ENCODE peak calls at places on chromosome 15, in seven cellular contexts. H is B cell, R is dorsolateral prefrontal cortex, A is BE2C, U is GM13977, D is GM12865, L is ovary. O is an unnamed sample.

GRCh38 chr15:51195459-51195858 is 100.8 kb upstream of the TNFAIP8L3 start:
- DNase-seq in H (no peak), R (no peak), A (no peak), U (no peak), D (no peak), L (no peak), O (no peak)

GRCh38 chr15:25635190-25635589 is 196.4 kb upstream of the UBE3A start:
- DNase-seq in H (no peak), R (no peak), A (no peak), U (no peak), D (no peak), L (no peak), O (no peak)

GRCh38 chr15:101434032-101434920 is 55.2 kb downstream of the PCSK6 start:
- DNase-seq in H (no peak), R (no peak), A (no peak), U (no peak), D (no peak), L (no peak), O (no peak)

GRCh38 chr15:34999906-35000305 is 11.8 kb upstream of the ZNF770 start:
- DNase-seq in H (no peak), R (no peak), A (no peak), U (no peak), D (no peak), L (no peak), O (no peak)

GRCh38 chr15:29788433-29789034 is 33.7 kb downstream of the TJP1 start:
- DNase-seq in H (no peak), R (no peak), A (no peak), U (no peak), D (no peak), L (no peak), O (no peak)

GRCh38 chr15:37362414-37362813 is 262.1 kb upstream of the MEIS2 start:
- DNase-seq in H (no peak), R (no peak), A (no peak), U (no peak), D (no peak), L (no peak), O (no peak)

GRCh38 chr15:51678081-51678480 is 3.2 kb upstream of the SCG3 start:
- DNase-seq in H (no peak), R (no peak), A (no peak), U (no peak), D (no peak), L (no peak), O (no peak)

GRCh38 chr15:100111103-100112060 is 230.4 kb downstream of the ADAMTS17 start:
- DNase-seq in H (no peak), R (peak; percentile 29), A (peak; percentile 67), U (no peak), D (no peak), L (no peak), O (no peak)

GRCh38 chr15:90893175-90894090 is 9.1 kb downstream of the FES start:
- DNase-seq in H (no peak), R (no peak), A (peak; percentile 80), U (no peak), D (no peak), L (no peak), O (no peak)

GRCh38 chr15:70976856-70977255 is 84.2 kb downstream of the LRRC49 start:
- DNase-seq in H (no peak), R (no peak), A (no peak), U (no peak), D (no peak), L (no peak), O (no peak)

GRCh38 chr15:70974004-70974832 is 81.6 kb downstream of the LRRC49 start:
- DNase-seq in H (no peak), R (no peak), A (no peak), U (no peak), D (peak; percentile 49), L (no peak), O (no peak)
- TF ChIP-seq CTCF in H (no peak), R (peak; percentile 55), A (peak; percentile 38), U (peak; percentile 28), D (peak; percentile 22), L (no peak), O (peak; percentile 51)

GRCh38 chr15:28191832-28192231 is 92.7 kb upstream of the OCA2 start:
- DNase-seq in H (no peak), R (peak; percentile 63), A (peak; percentile 89), U (no peak), D (no peak), L (peak; percentile 79), O (peak; percentile 90)
- TF ChIP-seq CTCF in H (no peak), R (peak; percentile 66), A (peak; percentile 82), U (no peak), D (no peak), L (peak; percentile 10), O (peak; percentile 59)

DNA sequence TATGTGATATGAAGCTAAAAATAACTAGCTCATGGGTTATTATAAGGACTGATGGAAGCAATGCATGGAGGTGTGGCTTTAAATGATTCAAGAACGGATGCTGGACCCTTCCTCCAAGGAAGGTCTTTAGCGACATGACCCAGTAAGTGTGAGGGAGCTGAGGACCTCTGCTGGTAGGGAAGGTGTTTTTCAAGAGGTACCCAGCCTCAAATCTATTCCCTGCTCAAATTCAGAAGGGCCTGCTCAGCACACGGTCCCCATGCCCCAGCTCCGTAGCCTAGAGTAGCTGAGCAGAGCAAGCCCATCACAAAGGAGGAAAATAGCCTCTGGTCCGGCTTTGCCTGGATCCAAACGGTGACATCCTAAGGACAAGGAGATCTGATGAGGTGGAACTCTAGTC is 266.2 kb upstream of the IGF1R start:
- DNase-seq in H (no peak), R (no peak), A (no peak), U (no peak), D (no peak), L (no peak), O (no peak)
- TF ChIP-seq CTCF in H (no peak), R (no peak), A (peak; percentile 23), U (no peak), D (peak; percentile 1), L (no peak), O (no peak)

GRCh38 chr15:71129660-71130059 is 14.4 kb downstream of the THSD4 start:
- DNase-seq in H (no peak), R (no peak), A (no peak), U (no peak), D (no peak), L (no peak), O (no peak)
- TF ChIP-seq CTCF in H (no peak), R (no peak), A (no peak), U (no peak), D (no peak), L (no peak), O (no peak)

GRCh38 chr15:44195151-44195740 is at the start of gene FRMD5:
- DNase-seq in H (peak; percentile 92), R (peak; percentile 95), A (peak; percentile 98), U (peak; percentile 97), D (peak; percentile 96), L (peak; percentile 79), O (peak; percentile 98)
- TF ChIP-seq CTCF in H (no peak), R (peak; percentile 71), A (peak; percentile 50), U (peak; percentile 4), D (no peak), L (no peak), O (no peak)

GRCh38 chr15:44550734-44551133 is 13.8 kb downstream of the EIF3J start:
- DNase-seq in H (no peak), R (no peak), A (no peak), U (no peak), D (no peak), L (no peak), O (no peak)
- TF ChIP-seq CTCF in H (no peak), R (no peak), A (no peak), U (no peak), D (no peak), L (no peak), O (no peak)

DNA sequence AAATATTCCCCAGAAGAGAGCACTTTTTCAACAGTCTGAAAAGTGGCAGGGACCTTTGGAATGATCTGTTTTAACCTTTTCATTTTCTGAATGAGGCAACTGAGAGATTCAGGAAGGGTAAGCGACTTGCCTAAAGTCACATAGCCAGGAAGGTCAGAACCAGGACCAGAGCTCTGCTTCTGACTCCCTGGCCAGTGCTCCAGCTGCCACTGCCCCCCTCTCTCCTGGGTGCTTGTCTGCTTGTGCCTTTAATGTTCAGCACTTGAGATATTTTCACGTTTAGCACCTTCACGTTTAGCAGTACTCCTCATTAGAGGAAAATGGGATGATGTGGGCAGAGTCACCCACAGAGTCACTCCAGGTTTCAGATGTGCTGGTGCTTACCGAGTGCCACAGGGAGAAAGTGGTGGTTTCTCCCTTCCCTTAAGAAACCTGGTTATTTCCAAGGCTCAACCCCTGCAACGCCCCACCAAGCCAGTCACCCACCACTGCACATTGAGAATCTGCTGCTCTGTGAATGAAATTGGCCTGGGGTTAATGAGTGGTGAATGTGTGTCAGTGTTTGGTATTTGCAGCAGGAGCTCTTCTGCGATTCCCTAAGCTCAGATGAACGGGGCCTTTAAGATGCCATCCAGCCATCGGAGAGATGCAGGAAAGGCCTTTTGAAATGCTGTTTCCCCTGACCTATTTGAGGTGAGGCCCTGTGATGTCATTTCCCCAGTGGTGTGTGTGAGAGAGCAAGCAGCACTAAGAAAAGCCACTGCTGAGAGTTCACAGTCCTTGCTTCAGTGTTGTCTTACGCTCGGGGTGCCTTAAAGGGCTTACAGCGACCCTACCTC is 68.6 kb downstream of the SMAD3 start:
- DNase-seq in H (peak; percentile 46), R (no peak), A (no peak), U (peak; percentile 72), D (peak; percentile 88), L (no peak), O (no peak)
- TF ChIP-seq CTCF in H (no peak), R (no peak), A (no peak), U (no peak), D (no peak), L (no peak), O (no peak)

DNA sequence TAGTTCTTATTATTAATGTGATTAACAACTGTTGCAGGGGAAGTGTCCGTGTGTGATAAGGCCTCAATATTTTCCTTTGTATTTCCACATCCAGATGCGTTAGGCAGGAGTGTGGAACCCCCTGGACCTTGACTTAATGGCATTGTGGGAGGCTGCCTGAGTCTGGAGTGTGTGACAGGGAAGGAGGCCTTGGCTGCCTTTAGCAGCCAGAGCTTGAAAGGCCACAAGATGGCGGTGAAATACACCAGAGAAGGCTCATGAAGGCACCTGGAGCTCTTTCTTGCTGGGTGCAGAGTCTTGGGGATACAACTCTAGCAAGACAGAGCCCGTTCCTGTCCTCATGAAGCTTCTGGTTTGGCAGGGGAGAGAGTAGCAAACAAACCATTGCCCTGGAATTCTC is 36.9 kb downstream of the POLR2M start:
- DNase-seq in H (no peak), R (no peak), A (peak; percentile 18), U (no peak), D (peak; percentile 20), L (no peak), O (no peak)
- TF ChIP-seq CTCF in H (no peak), R (no peak), A (peak; percentile 46), U (peak; percentile 18), D (no peak), L (no peak), O (no peak)

GRCh38 chr15:77716632-77717343 is 84.1 kb upstream of the LINGO1 start:
- DNase-seq in H (no peak), R (no peak), A (no peak), U (no peak), D (no peak), L (no peak), O (no peak)

GRCh38 chr15:77714023-77714422 is 81.3 kb upstream of the LINGO1 start:
- DNase-seq in H (no peak), R (no peak), A (no peak), U (no peak), D (no peak), L (no peak), O (no peak)

GRCh38 chr15:77714555-77714954 is 81.8 kb upstream of the LINGO1 start:
- DNase-seq in H (no peak), R (peak; percentile 47), A (no peak), U (no peak), D (no peak), L (no peak), O (no peak)

GRCh38 chr15:77715860-77716259 is 83.1 kb upstream of the LINGO1 start:
- DNase-seq in H (no peak), R (no peak), A (no peak), U (no peak), D (no peak), L (no peak), O (no peak)

GRCh38 chr15:77715051-77715450 is 82.3 kb upstream of the LINGO1 start:
- DNase-seq in H (no peak), R (peak; percentile 36), A (no peak), U (no peak), D (no peak), L (no peak), O (no peak)
- TF ChIP-seq CTCF in H (no peak), R (no peak), A (no peak), U (no peak), D (no peak), L (no peak), O (no peak)